ENCODE peak calls at places on chromosomes 16 and 17, in six cellular contexts. S, A, G, T, B and D are unnamed samples.

GRCh38 chr17:5584971-5585794 is 874 bp upstream of the NLRP1 start:
- DNase-seq in B (no peak), S (peak; percentile 89), A (no peak), T (peak; percentile 26), G (no peak), D (peak; percentile 96)

GRCh38 chr17:42247734-42248133 is 28.5 kb downstream of the STAT5B start:
- DNase-seq in A (no peak), T (no peak), G (no peak), B (no peak), S (peak; percentile 81), D (peak; percentile 54)

GRCh38 chr16:68265078-68265925 is 976 bp downstream of the SLC7A6 start:
- DNase-seq in G (peak; percentile 46), T (peak; percentile 40), A (peak; percentile 16), S (peak; percentile 69), B (peak; percentile 58), D (peak; percentile 83)

GRCh38 chr17:77884019-77884418 is 74.5 kb upstream of the TNRC6C start:
- DNase-seq in S (peak; percentile 5), T (no peak), G (peak; percentile 73), B (no peak), A (no peak), D (no peak)

GRCh38 chr16:84970447-84971127 is 40.7 kb downstream of the ZDHHC7 start:
- DNase-seq in G (peak; percentile 85), B (peak; percentile 75), A (peak; percentile 86), T (peak; percentile 78), S (peak; percentile 76), D (peak; percentile 59)

GRCh38 chr17:41456206-41456605 is 11.0 kb downstream of the KRT32 start:
- DNase-seq in T (no peak), B (no peak), S (no peak), A (no peak), G (no peak), D (no peak)

GRCh38 chr16:89708481-89708931 is 7.0 kb upstream of the SPATA2L start:
- DNase-seq in G (no peak), B (no peak), A (no peak), T (no peak), S (no peak), D (no peak)

GRCh38 chr16:2046125-2046888 is 1.3 kb downstream of the NTHL1 start:
- DNase-seq in A (no peak), S (no peak), B (no peak), G (no peak), T (no peak), D (no peak)

GRCh38 chr17:8060274-8060673 is 21.4 kb downstream of the ALOX15B start:
- DNase-seq in T (no peak), S (peak; percentile 65), B (peak; percentile 66), G (peak; percentile 84), A (peak; percentile 64), D (peak; percentile 57)

GRCh38 chr16:68350951-68351350 is 40.1 kb downstream of the PRMT7 start:
- DNase-seq in T (no peak), A (no peak), B (no peak), G (no peak), S (no peak), D (no peak)

GRCh38 chr16:1188781-1189189 is 35.9 kb downstream of the CACNA1H start:
- DNase-seq in G (peak; percentile 87), A (peak; percentile 65), S (peak; percentile 30), B (peak; percentile 45), T (peak; percentile 46), D (no peak)

GRCh38 chr17:11221721-11222120 is 19.3 kb upstream of the SHISA6 start:
- DNase-seq in T (no peak), B (no peak), S (no peak), G (no peak), A (no peak), D (no peak)

GRCh38 chr17:1707107-1707506 is 3.1 kb downstream of the TLCD2 start:
- DNase-seq in G (no peak), B (no peak), T (no peak), S (no peak), A (no peak), D (no peak)

GRCh38 chr17:58337600-58338453 is 9.2 kb upstream of the TSPOAP1 start:
- DNase-seq in S (peak; percentile 96), T (peak; percentile 77), G (peak; percentile 86), A (peak; percentile 29), B (peak; percentile 71), D (peak; percentile 17)

GRCh38 chr16:3819741-3820724 is 60.5 kb downstream of the CREBBP start:
- DNase-seq in T (no peak), A (peak; percentile 51), S (peak; percentile 97), G (peak; percentile 75), B (peak; percentile 82), D (peak; percentile 91)

GRCh38 chr17:49494937-49495841 is at the start of gene NGFR:
- DNase-seq in B (no peak), A (no peak), S (peak; percentile 13), G (peak; percentile 70), T (peak; percentile 54), D (peak; percentile 27)

GRCh38 chr17:46822388-46822921 is 4.0 kb upstream of the WNT3 start:
- DNase-seq in A (peak; percentile 44), G (no peak), T (no peak), S (no peak), B (no peak), D (no peak)

GRCh38 chr17:53516643-53517042 is 306.1 kb upstream of the KIF2B start:
- DNase-seq in T (no peak), S (no peak), G (peak; percentile 51), B (no peak), A (no peak), D (peak; percentile 8)

GRCh38 chr16:58157239-58157638 is 28.1 kb upstream of the CFAP20 start:
- DNase-seq in G (no peak), B (no peak), T (no peak), S (no peak), A (no peak), D (no peak)

GRCh38 chr17:29590979-29591736 is 1.7 kb upstream of the GIT1 start:
- DNase-seq in B (peak; percentile 42), A (no peak), S (peak; percentile 45), T (no peak), G (peak; percentile 59), D (peak; percentile 48)

GRCh38 chr17:13931752-13932477 is 137.4 kb upstream of the COX10 start:
- DNase-seq in T (peak; percentile 68), A (peak; percentile 13), G (no peak), B (peak; percentile 67), S (peak; percentile 3), D (peak; percentile 87)

GRCh38 chr17:78933959-78934568 is 8.9 kb upstream of the TIMP2 start:
- DNase-seq in G (peak; percentile 46), B (peak; percentile 94), A (peak; percentile 98), T (peak; percentile 95), S (peak; percentile 100), D (peak; percentile 86)

GRCh38 chr17:64736804-64737492 is 74.8 kb upstream of the SMURF2 start:
- DNase-seq in T (no peak), G (no peak), A (peak; percentile 54), B (no peak), S (peak; percentile 72), D (peak; percentile 49)

GRCh38 chr16:518858-519257 is 8.7 kb upstream of the CAPN15 start:
- DNase-seq in B (no peak), A (no peak), S (no peak), G (no peak), T (no peak), D (no peak)

GRCh38 chr17:1997587-1998425 is 27.3 kb downstream of the RTN4RL1 start:
- DNase-seq in B (no peak), G (peak; percentile 42), S (no peak), T (no peak), A (peak; percentile 96), D (no peak)

GRCh38 chr16:26961459-26961858 is 105.3 kb upstream of the C16orf82 start:
- DNase-seq in G (no peak), A (no peak), S (no peak), T (no peak), B (no peak), D (no peak)

GRCh38 chr17:7982666-7983065 is 19.7 kb upstream of the GUCY2D start:
- DNase-seq in A (no peak), T (no peak), B (no peak), G (peak; percentile 41), S (peak; percentile 14), D (peak; percentile 35)

GRCh38 chr17:78112508-78113471 is 15.8 kb downstream of the TMC6 start:
- DNase-seq in S (peak; percentile 13), G (peak; percentile 74), B (peak; percentile 77), T (peak; percentile 83), A (peak; percentile 84), D (peak; percentile 32)

GRCh38 chr16:89384282-89384681 is 106.1 kb downstream of the ANKRD11 start:
- DNase-seq in S (no peak), A (no peak), B (no peak), G (no peak), T (no peak), D (no peak)

GRCh38 chr16:27387724-27388123 is 14.2 kb upstream of the IL21R start:
- DNase-seq in S (no peak), G (no peak), A (no peak), B (no peak), T (no peak), D (no peak)

GRCh38 chr16:84048306-84048705 is 5.7 kb upstream of the SLC38A8 start:
- DNase-seq in T (no peak), G (no peak), A (peak; percentile 84), B (no peak), S (no peak), D (no peak)

GRCh38 chr17:39981207-39982068 is 831 bp downstream of the PSMD3 start:
- DNase-seq in S (no peak), B (no peak), A (no peak), G (no peak), T (no peak), D (no peak)
- TF ChIP-seq CTCF in S (peak; percentile 8), B (no peak), A (no peak), G (no peak), T (no peak), D (no peak)

GRCh38 chr16:67223992-67224391 is 2.9 kb upstream of the TMEM208 start:
- DNase-seq in G (no peak), B (no peak), A (no peak), S (no peak), T (no peak), D (no peak)
- H3K4me3 ChIP-seq in G (no peak overlapping the region), B (no peak overlapping the region), A (no peak overlapping the region), S (no peak overlapping the region), T (no peak overlapping the region), D (no peak overlapping the region)

DNA sequence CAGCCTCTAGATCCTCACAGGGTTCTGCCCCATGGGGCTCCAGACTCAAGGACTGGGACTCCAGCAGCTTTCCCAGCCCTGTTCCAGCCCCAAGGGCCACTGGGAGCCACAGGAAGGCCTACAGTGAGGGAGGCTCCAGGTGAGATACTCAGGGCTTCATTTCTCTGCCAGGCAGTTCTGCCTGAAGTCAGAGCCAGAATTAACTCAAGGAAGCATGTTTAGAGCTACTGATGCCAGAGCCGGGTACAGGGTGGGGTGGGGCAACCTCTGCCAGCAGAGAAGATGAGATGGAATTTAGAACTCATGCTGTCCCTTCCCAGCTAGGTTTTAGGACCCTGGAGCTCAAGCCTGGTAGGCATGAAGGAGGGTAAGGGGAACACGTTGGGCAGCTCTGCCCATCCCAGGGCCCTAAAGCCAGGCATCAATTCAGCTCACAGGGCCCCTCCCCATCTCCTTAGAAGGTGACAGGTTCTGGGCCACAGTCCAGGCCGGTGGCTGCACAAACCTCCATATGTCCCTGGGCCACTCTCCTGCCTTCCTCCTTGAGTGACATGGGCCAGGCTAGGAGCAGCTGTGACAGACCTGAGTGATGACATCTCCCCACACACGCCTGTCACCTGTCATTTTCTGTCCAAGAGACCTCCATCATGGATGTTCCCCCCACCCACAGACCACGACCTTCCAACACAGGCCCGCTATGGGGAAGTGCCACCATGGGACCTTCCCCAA is 24.5 kb upstream of the SPPL2C start:
- DNase-seq in G (no peak), A (no peak), B (no peak), S (no peak), T (no peak), D (no peak)
- H3K36me3 ChIP-seq in G (no peaks in the 10 kb centered on the region), A (no peaks in the 10 kb centered on the region), B (no peaks in the 10 kb centered on the region), S (no peaks in the 10 kb centered on the region), T (no peaks in the 10 kb centered on the region), D (no peaks in the 10 kb centered on the region)

GRCh38 chr17:57084802-57085447 is at the start of gene AKAP1:
- DNase-seq in A (peak; percentile 96), S (peak; percentile 90), G (peak; percentile 98), T (peak; percentile 97), B (peak; percentile 94), D (peak; percentile 82)
- TF ChIP-seq CTCF in A (no peak), S (peak; percentile 40), G (no peak), T (peak; percentile 30), B (peak; percentile 23), D (peak; percentile 35)